ENCODE peak calls at places on chromosomes 13 and 19, in nine cellular contexts. W is GM23338, J is tibial nerve, F is breast epithelium, L is psoas muscle, I is gastrocnemius medialis, H is brain microvascular endothelial cell, O is AG10803, C is dorsolateral prefrontal cortex. N is an unnamed sample.

GRCh38 chr19:17296278-17296677 is 6.9 kb downstream of the ABHD8 start:
- DNase-seq in W (no peak), J (no peak), F (no peak), L (no peak), I (no peak), H (peak; percentile 38), O (peak; percentile 26), C (no peak), N (no peak)

GRCh38 chr19:14440049-14440448 is 6.9 kb downstream of the PKN1 start:
- DNase-seq in W (peak; percentile 35), J (peak; percentile 33), F (no peak), L (peak; percentile 71), I (peak; percentile 42), H (no peak), O (no peak), C (no peak), N (no peak)

GRCh38 chr19:18089726-18090125 is 3.0 kb upstream of the IL12RB1 start:
- DNase-seq in W (no peak), J (no peak), F (no peak), L (no peak), I (no peak), H (no peak), O (no peak), C (peak; percentile 90), N (no peak)

GRCh38 chr19:11200015-11200574 is 2.8 kb upstream of the KANK2 start:
- DNase-seq in W (no peak), J (no peak), F (no peak), L (no peak), I (no peak), H (no peak), O (no peak), C (no peak), N (no peak)

GRCh38 chr13:27523345-27524073 is 73.1 kb upstream of the MTIF3 start:
- DNase-seq in W (no peak), J (no peak), F (no peak), L (no peak), I (no peak), H (no peak), O (peak; percentile 46), C (no peak), N (no peak)

GRCh38 chr13:27421101-27421881 is 3.1 kb upstream of the GTF3A start:
- DNase-seq in W (no peak), J (no peak), F (no peak), L (no peak), I (no peak), H (no peak), O (no peak), C (no peak), N (no peak)

GRCh38 chr13:33612641-33613638 is 205.0 kb upstream of the RFC3 start:
- DNase-seq in W (no peak), J (no peak), F (no peak), L (no peak), I (no peak), H (no peak), O (no peak), C (no peak), N (no peak)

GRCh38 chr13:39884166-39884565 is 228.7 kb downstream of the COG6 start:
- DNase-seq in W (no peak), J (no peak), F (no peak), L (no peak), I (no peak), H (no peak), O (no peak), C (no peak), N (no peak)

GRCh38 chr19:46069841-46070341 is 29.1 kb upstream of the IGFL4 start:
- DNase-seq in W (no peak), J (no peak), F (no peak), L (no peak), I (no peak), H (peak; percentile 96), O (peak; percentile 65), C (peak; percentile 9), N (peak; percentile 39)

GRCh38 chr19:30053558-30053957 is 111.5 kb downstream of the URI1 start:
- DNase-seq in W (no peak), J (no peak), F (no peak), L (no peak), I (no peak), H (no peak), O (no peak), C (no peak), N (no peak)

GRCh38 chr13:46934749-46935148 is 37.9 kb upstream of the HTR2A start:
- DNase-seq in W (no peak), J (no peak), F (no peak), L (no peak), I (no peak), H (no peak), O (no peak), C (no peak), N (no peak)

GRCh38 chr13:107466326-107466725 is 749.0 kb downstream of the LIG4 start:
- DNase-seq in W (no peak), J (no peak), F (no peak), L (no peak), I (no peak), H (peak; percentile 68), O (peak; percentile 9), C (no peak), N (no peak)

GRCh38 chr19:51318687-51319675 is 7.5 kb downstream of the IGLON5 start:
- DNase-seq in W (no peak), J (no peak), F (no peak), L (no peak), I (no peak), H (no peak), O (no peak), C (no peak), N (no peak)

GRCh38 chr19:55373993-55374757 is 2.5 kb upstream of the TMEM190 start:
- DNase-seq in W (no peak), J (no peak), F (no peak), L (no peak), I (no peak), H (no peak), O (peak; percentile 59), C (no peak), N (no peak)

GRCh38 chr13:104098421-104098820 is 1032.2 kb upstream of the SLC10A2 start:
- DNase-seq in W (no peak), J (no peak), F (no peak), L (no peak), I (no peak), H (no peak), O (no peak), C (no peak), N (no peak)

DNA sequence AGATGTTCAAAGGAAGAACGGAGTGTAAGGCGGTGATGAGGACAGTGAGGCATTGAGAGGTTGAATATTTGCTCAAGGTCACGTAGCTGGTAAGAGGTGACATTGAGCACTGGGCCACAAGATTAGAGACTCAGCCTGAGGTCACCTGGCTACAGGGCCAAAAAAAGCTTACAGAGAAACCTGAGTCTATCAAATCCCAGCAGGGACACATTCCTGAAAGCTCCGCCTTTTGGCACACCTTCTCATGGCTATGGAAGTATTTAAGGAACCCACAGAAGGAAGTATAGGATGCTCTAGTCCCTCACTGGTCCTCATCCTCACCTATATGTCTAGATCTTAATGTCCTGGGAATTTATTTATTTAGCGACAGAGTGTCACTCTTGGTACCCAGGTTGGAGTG is 17.4 kb downstream of the ZNF586 start:
- DNase-seq in W (peak; percentile 48), J (no peak), F (no peak), L (no peak), I (no peak), H (no peak), O (no peak), C (no peak), N (no peak)
- H3K4me3 ChIP-seq in W (no peak overlapping the region), J (no peak overlapping the region), F (no peak overlapping the region), L (no peak overlapping the region), I (no peak overlapping the region), H (no peak overlapping the region), O (no peak overlapping the region), C (no peak overlapping the region), N (no peak overlapping the region)

DNA sequence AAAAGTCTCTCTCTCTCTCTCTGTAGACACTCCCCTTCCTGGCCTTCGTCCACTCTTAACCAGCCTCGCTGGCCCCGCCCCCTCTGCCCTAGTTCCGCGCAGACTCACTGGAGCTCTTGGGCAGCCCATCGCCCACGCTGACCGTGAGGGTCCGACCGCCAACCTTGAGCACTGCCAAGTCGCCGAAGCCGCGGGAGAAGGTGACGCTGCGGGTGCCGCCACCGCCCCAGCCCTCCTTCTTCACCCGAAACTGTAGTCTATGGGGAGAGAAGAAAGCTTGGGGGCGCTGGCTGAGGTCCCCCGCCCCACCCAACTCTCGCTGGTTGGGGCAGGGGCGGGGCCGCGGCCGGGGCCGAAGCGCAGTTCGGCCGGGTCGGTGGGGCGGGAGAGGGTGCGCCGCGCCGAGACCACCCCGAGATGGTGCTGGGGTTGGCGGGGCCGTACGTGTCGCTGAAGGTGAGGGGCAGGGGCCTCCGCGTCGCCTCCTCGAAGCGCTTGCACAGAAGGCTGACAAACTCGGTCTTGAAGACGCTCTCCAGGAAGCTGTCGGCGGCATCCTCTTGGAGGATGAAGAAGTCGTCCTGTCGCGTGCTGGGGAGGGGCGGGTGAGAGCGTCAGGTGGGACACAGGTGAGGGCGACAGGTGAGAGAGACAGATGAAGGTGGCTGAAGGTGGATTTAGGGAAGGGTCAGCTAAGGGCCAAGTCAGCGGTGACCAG is 12.5 kb upstream of the ZNF414 start:
- DNase-seq in W (peak; percentile 97), J (peak; percentile 82), F (peak; percentile 92), L (peak; percentile 88), I (peak; percentile 70), H (peak; percentile 92), O (peak; percentile 88), C (peak; percentile 89), N (no peak)
- TF ChIP-seq CTCF in W (no peak), J (no peak), F (no peak), L (no peak), I (no peak), H (no peak), O (no peak), C (no peak), N (no peak)

GRCh38 chr19:2494447-2495129 is 18.7 kb downstream of the GADD45B start:
- DNase-seq in W (peak; percentile 63), J (peak; percentile 60), F (peak; percentile 55), L (peak; percentile 83), I (peak; percentile 71), H (peak; percentile 78), O (peak; percentile 83), C (peak; percentile 83), N (no peak)

GRCh38 chr19:2495130-2495641 is 19.3 kb downstream of the GADD45B start:
- DNase-seq in W (no peak), J (peak; percentile 53), F (peak; percentile 83), L (peak; percentile 80), I (peak; percentile 93), H (no peak), O (peak; percentile 76), C (peak; percentile 43), N (no peak)

GRCh38 chr19:2492870-2493269 is 16.9 kb downstream of the GADD45B start:
- DNase-seq in W (no peak), J (no peak), F (no peak), L (no peak), I (no peak), H (no peak), O (no peak), C (no peak), N (no peak)

GRCh38 chr19:2495651-2496316 is 19.9 kb downstream of the GADD45B start:
- DNase-seq in W (no peak), J (no peak), F (peak; percentile 30), L (no peak), I (peak; percentile 69), H (no peak), O (peak; percentile 42), C (no peak), N (no peak)

GRCh38 chr19:2494084-2494446 is 18.1 kb downstream of the GADD45B start:
- DNase-seq in W (no peak), J (no peak), F (no peak), L (no peak), I (no peak), H (peak; percentile 53), O (peak; percentile 89), C (peak; percentile 49), N (no peak)
- H3K4me3 ChIP-seq in W (peak overlapping the region; percentile 60), J (peak overlapping the region; percentile 43), F (peak overlapping the region; percentile 48), L (peak overlapping the region; percentile 55), I (no peak overlapping the region), H (peak overlapping the region; percentile 57), O (peak overlapping the region; percentile 70), C (peak overlapping the region; percentile 74), N (peak overlapping the region; percentile 48)

GRCh38 chr13:31431722-31432137 is 232.0 kb downstream of the B3GLCT start:
- DNase-seq in W (peak; percentile 77), J (peak; percentile 36), F (no peak), L (peak; percentile 48), I (peak; percentile 36), H (peak; percentile 39), O (peak; percentile 53), C (peak; percentile 28), N (no peak)
- TF ChIP-seq CTCF in W (peak; percentile 63), J (peak; percentile 71), F (peak; percentile 19), L (peak; percentile 78), I (peak; percentile 12), H (peak; percentile 83), O (peak; percentile 85), C (peak; percentile 88), N (peak; percentile 79)